ENCODE peak calls at places on chromosomes 1 and 21, in five cellular contexts. S, L, M, C and O are unnamed samples.

GRCh38 chr1:100474838-100475237 is 63.1 kb upstream of the GPR88 start:
- DNase-seq in S (no peak), M (no peak), C (no peak), L (no peak), O (no peak)

GRCh38 chr21:42539931-42540343 is 26.3 kb downstream of the SLC37A1 start:
- DNase-seq in S (peak; percentile 64), M (no peak), L (peak; percentile 37), C (no peak), O (no peak)

GRCh38 chr1:81305997-81306452 is 494.7 kb upstream of the ADGRL2 start:
- DNase-seq in L (no peak), M (peak; percentile 38), C (peak; percentile 75), S (peak; percentile 62), O (peak; percentile 27)

GRCh38 chr1:43227138-43227836 is 42.5 kb upstream of the TMEM125 start:
- DNase-seq in L (peak; percentile 86), C (peak; percentile 92), M (peak; percentile 89), S (peak; percentile 90), O (peak; percentile 73)

GRCh38 chr1:89069955-89070354 is 4.9 kb upstream of the GBP1 start:
- DNase-seq in C (no peak), L (peak; percentile 0), S (no peak), M (no peak), O (peak; percentile 52)

GRCh38 chr1:116288201-116288598 is 84.8 kb upstream of the ATP1A1 start:
- DNase-seq in C (no peak), S (no peak), M (no peak), L (peak; percentile 80), O (peak; percentile 16)

GRCh38 chr1:53139911-53140310 is 2.5 kb downstream of the SLC1A7 start:
- DNase-seq in M (peak; percentile 54), L (no peak), S (no peak), C (no peak), O (no peak)

GRCh38 chr1:97145321-97145956 is 423.9 kb downstream of the PTBP2 start:
- DNase-seq in C (no peak), M (no peak), S (peak; percentile 55), L (no peak), O (no peak)

DNA sequence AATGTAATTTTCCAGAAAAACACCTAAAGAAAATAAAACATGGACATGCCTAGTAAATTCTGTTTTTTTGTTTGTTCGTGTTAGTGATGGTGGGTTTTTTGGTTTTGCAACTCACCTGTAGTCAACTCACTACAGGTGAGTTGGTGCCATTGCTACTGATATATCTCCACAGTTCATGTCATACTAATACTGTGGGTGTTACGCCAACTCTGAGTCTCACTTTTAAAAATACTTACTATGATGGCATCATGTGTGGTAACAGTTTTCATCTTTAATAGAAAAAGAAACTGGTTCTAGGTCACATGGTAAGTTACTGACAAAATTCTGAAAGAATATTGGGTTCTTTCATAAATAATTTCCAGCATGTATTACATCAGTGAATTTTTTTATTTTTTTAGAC is 38.0 kb downstream of the TSNAX start:
- DNase-seq in M (no peak), C (no peak), L (no peak), S (no peak), O (no peak)
- H3K79me2 ChIP-seq in M (no peaks in the 10 kb centered on the region), C (no peaks in the 10 kb centered on the region), L (no peaks in the 10 kb centered on the region), S (no peaks in the 10 kb centered on the region), O (no peaks in the 10 kb centered on the region)

DNA sequence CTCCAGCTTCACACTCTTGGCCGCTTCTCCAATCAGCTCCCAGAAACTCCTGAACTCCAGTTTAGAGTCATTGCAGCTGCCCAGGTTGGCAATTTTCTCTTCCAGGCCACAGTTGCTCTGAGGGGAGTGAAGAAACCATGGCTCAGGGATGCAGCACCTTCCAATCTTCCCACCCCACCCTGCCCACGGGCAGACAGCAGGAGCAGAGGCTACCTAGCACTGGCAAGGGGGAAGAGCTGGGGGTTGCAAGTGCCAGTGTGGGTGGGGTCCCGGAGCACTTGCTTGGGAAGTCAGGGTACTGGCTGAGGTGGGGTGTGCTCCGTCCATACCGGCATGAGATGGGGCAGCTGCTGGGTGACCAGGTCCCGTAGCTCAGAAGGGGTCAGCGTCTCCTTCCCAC is 1.2 kb downstream of the S100A14 start:
- DNase-seq in C (no peak), M (no peak), L (no peak), S (no peak), O (no peak)
- TF ChIP-seq CTCF in C (no peak), M (no peak), L (no peak), S (no peak), O (no peak)

DNA sequence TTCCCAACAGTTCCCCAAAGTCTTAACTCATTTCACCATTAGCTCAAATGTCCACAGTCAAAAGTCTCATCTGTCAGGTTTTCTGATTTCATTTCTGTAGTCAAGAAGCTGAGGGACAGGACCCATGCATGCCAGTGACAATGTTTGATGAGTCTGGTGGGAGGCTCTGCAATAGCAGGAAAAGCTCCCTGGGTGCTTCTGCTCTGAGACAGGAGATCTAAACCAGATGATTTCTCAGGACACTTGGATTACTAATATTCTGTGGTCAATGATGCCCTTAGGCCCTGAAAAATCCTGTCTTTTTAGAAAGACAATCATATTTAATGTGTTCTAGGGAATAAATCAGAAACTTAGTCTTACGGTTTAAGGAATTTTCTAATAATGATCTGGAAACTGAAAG is 56.4 kb downstream of the PCBP3 start:
- DNase-seq in S (no peak), M (no peak), C (no peak), L (no peak), O (no peak)
- TF ChIP-seq EZH2phosphoT487 in S (no peak), M (no peak), C (no peak), L (no peak), O (no peak)

DNA sequence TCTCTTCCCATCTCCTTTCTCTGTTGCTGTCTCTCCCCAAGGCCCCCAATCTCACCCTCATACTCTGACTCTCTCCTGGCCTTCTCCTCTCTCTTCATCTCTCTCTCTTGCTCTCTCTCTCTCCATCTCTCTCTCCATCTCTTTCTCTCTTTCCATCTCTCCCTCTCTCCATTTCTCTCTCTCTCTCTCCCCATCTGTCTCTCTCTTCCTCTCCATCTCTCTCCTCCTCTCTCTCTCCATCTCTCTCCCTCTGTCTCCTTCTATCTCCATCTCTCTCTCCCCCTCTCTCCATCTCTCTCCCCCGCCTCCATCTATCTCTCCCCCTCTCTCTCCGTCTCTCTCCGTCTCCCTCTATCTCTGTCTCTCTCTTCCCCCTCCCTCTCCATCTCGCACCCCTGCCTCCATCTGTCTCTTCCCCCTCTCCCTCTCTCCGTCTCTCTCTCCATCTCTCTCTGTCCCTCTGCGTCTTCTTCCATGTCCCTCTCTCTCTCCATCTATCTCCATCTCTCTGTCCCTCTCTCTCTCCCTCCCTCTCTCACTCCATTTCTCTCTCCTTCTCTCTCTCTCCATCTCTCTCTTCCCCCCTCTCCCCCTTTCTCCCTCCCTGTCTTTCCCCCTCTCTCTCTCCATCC is 16.0 kb upstream of the EPHA8 start:
- DNase-seq in L (no peak), M (no peak), C (no peak), S (no peak), O (no peak)
- H3K79me2 ChIP-seq in L (no peaks in the 10 kb centered on the region), M (no peaks in the 10 kb centered on the region), C (no peaks in the 10 kb centered on the region), S (no peaks in the 10 kb centered on the region), O (no peaks in the 10 kb centered on the region)

GRCh38 chr1:202329891-202330290 is 11.8 kb downstream of the UBE2T start:
- DNase-seq in M (no peak), L (no peak), S (no peak), C (no peak), O (no peak)
- TF ChIP-seq CTCF in M (peak; percentile 29), L (peak; percentile 40), S (peak; percentile 26), C (no peak), O (peak; percentile 21)

GRCh38 chr1:41033272-41033671 is 11.7 kb upstream of the SLFNL1 start:
- DNase-seq in M (no peak), L (no peak), S (no peak), C (no peak), O (no peak)

GRCh38 chr1:41041866-41042265 is 20.3 kb upstream of the SLFNL1 start:
- DNase-seq in L (no peak), S (no peak), C (no peak), M (no peak), O (no peak)

GRCh38 chr1:41032147-41032546 is 10.6 kb upstream of the SLFNL1 start:
- DNase-seq in C (no peak), M (no peak), S (no peak), L (no peak), O (no peak)

GRCh38 chr1:41037116-41037903 is 15.8 kb upstream of the SLFNL1 start:
- DNase-seq in S (no peak), M (no peak), C (no peak), L (no peak), O (no peak)

GRCh38 chr1:41038110-41038509 is 16.6 kb upstream of the SLFNL1 start:
- DNase-seq in M (no peak), S (no peak), L (no peak), C (no peak), O (no peak)
- TF ChIP-seq EZH2phosphoT487 in M (no peak), S (no peak), L (no peak), C (no peak), O (no peak)

GRCh38 chr1:64952055-64952699 is 14.2 kb downstream of the JAK1 start:
- DNase-seq in S (no peak), M (no peak), C (no peak), L (no peak), O (no peak)
- H3K79me2 ChIP-seq in S (no peaks in the 10 kb centered on the region), M (peaks cover 76% of the 10 kb centered on the region), C (peaks cover 93% of the 10 kb centered on the region), L (peaks cover 93% of the 10 kb centered on the region), O (peaks cover 99% of the 10 kb centered on the region)

DNA sequence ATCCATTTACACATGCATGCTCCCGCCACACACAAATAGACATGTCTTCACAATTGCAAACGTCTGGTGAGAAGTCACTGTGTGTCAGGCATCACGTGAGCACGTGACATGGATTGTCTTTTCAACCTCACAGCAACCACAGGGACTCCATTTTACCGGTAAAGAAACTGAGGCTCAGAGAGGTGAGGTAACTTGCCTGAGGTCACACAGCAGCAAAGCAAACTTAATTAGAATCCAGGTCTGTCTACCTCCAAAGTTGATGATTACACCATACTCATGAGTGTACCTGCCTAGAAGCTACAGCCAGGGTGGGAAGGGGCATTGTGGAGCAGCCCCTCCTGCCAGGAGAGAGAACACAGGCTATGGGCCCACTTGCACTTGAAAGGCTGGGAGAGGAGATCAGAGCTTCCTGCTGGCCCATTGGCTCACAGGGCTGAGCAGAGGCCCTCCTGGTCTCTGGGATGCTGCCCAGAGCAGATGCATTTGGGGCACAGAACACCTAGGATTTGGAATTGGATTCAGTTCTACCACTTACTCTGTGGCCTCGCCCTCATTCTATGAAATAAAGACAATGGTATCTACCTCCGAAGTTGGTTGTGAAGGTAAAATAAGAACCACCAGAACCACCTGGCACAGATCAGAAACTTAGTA is 44.4 kb upstream of the SELENON start:
- DNase-seq in L (no peak), C (no peak), S (no peak), M (no peak), O (no peak)
- TF ChIP-seq CTCF in L (no peak), C (no peak), S (no peak), M (no peak), O (no peak)

GRCh38 chr1:6496890-6497214 is 5.4 kb upstream of the PLEKHG5 start:
- DNase-seq in M (no peak), L (no peak), S (no peak), C (no peak), O (no peak)

GRCh38 chr1:6496360-6496704 is 4.9 kb upstream of the PLEKHG5 start:
- DNase-seq in S (peak; percentile 44), M (no peak), C (no peak), L (no peak), O (no peak)

GRCh38 chr1:6494627-6495026 is 3.2 kb upstream of the PLEKHG5 start:
- DNase-seq in S (no peak), L (no peak), M (no peak), C (no peak), O (no peak)

GRCh38 chr1:6495041-6495441 is 3.6 kb upstream of the PLEKHG5 start:
- DNase-seq in M (no peak), C (no peak), L (no peak), S (no peak), O (no peak)

GRCh38 chr1:6495540-6496359 is 4.3 kb upstream of the PLEKHG5 start:
- DNase-seq in L (no peak), M (no peak), S (no peak), C (no peak), O (no peak)
- TF ChIP-seq EZH2phosphoT487 in L (no peak), M (no peak), S (no peak), C (no peak), O (no peak)

GRCh38 chr1:111643097-111643496 is 23.5 kb downstream of the RAP1A start:
- DNase-seq in L (no peak), C (no peak), S (no peak), M (no peak), O (no peak)
- H3K79me2 ChIP-seq in L (peaks cover 94% of the 10 kb centered on the region), C (peaks cover 92% of the 10 kb centered on the region), S (peaks cover 89% of the 10 kb centered on the region), M (peaks cover 33% of the 10 kb centered on the region), O (peaks cover 84% of the 10 kb centered on the region)